ENCODE peak calls at places on chromosome X, in four cellular contexts. T is GM18507; A is CD4-positive, alpha-beta T cell; S is HEK293T. X is an unnamed sample.

GRCh38 chrX:131588995-131589394 is 45.1 kb downstream of the OR13H1 start:
- DNase-seq in S (no peak), T (no peak), A (no peak), X (no peak)

GRCh38 chrX:132564026-132564425 is 75.2 kb upstream of the MBNL3 start:
- DNase-seq in A (no peak), S (no peak), T (no peak), X (no peak)

GRCh38 chrX:77953300-77953699 is 16.1 kb downstream of the PGAM4 start:
- DNase-seq in S (no peak), T (no peak), A (no peak), X (no peak)

GRCh38 chrX:20531667-20532066 is 265.0 kb upstream of the RPS6KA3 start:
- DNase-seq in A (no peak), S (no peak), T (no peak), X (no peak)

GRCh38 chrX:119468186-119468929 is at the start of gene SLC25A5:
- DNase-seq in A (peak), T (peak), S (peak), X (peak)

GRCh38 chrX:74865725-74866124 is 59.5 kb downstream of the NEXMIF start:
- DNase-seq in A (no peak), S (no peak), T (no peak), X (no peak)

GRCh38 chrX:3461824-3462508 is 115.5 kb upstream of the MXRA5 start:
- DNase-seq in A (no peak), S (no peak), T (no peak), X (no peak)

GRCh38 chrX:97563531-97564133 is 679.9 kb downstream of the RPA4 start:
- DNase-seq in T (peak), S (no peak), A (peak), X (no peak)

GRCh38 chrX:10859353-10859752 is 239.0 kb upstream of the MID1 start:
- DNase-seq in T (no peak), A (no peak), S (no peak), X (no peak)

GRCh38 chrX:19557816-19558215 is 42.5 kb upstream of the MAP3K15 start:
- DNase-seq in A (no peak), S (no peak), T (no peak), X (no peak)

GRCh38 chrX:134801267-134801666 is 143.0 kb upstream of the PLAC1 start:
- DNase-seq in T (no peak), S (no peak), A (no peak), X (no peak)

GRCh38 chrX:120224388-120224787 is 26.2 kb upstream of the ZBTB33 start:
- DNase-seq in A (no peak), T (no peak), S (no peak), X (no peak)

GRCh38 chrX:20217279-20217678 is 49.4 kb downstream of the RPS6KA3 start:
- DNase-seq in S (no peak), T (no peak), A (no peak), X (no peak)

X was measured in neuronal stem cell.